ENCODE peak calls at places on chromosomes 2 and 18, in nine cellular contexts. K, J, U, X, Q, F, B, N and R are unnamed samples.
A peak's percentile ranks its signal among the peaks of the same experiment; 100 is the strongest.

GRCh38 chr2:224585205-224586088 is at the start of gene CUL3:
- DNase-seq in F (peak; percentile 99), K (peak; percentile 100), U (peak; percentile 95), X (peak; percentile 99), Q (peak; percentile 91), J (peak; percentile 85), N (peak; percentile 99), B (peak; percentile 89), R (peak; percentile 76)

GRCh38 chr2:44553456-44553855 is 191.7 kb downstream of the CAMKMT start:
- DNase-seq in F (peak; percentile 59), K (no peak), J (no peak), Q (no peak), B (peak; percentile 84), N (no peak), X (no peak), U (peak; percentile 76), R (peak; percentile 14)

GRCh38 chr18:31825772-31826171 is 65.1 kb upstream of the SLC25A52 start:
- DNase-seq in U (no peak), J (no peak), Q (no peak), K (no peak), N (no peak), F (no peak), B (no peak), X (no peak), R (no peak)

GRCh38 chr18:8264861-8265411 is 344.3 kb upstream of the RAB12 start:
- DNase-seq in J (no peak), B (peak; percentile 11), F (peak; percentile 22), X (no peak), K (no peak), Q (no peak), N (no peak), U (peak; percentile 33), R (no peak)

GRCh38 chr2:231929961-231930600 is 3.9 kb upstream of the NPPC start:
- DNase-seq in B (no peak), J (no peak), Q (no peak), F (no peak), K (no peak), X (no peak), N (peak; percentile 89), U (no peak), R (no peak)

GRCh38 chr18:12257996-12258718 is 4.0 kb downstream of the CIDEA start:
- DNase-seq in J (no peak), X (no peak), Q (no peak), N (no peak), B (peak; percentile 22), F (no peak), K (no peak), U (no peak), R (no peak)

GRCh38 chr2:28507806-28508764 is 12.2 kb downstream of the PLB1 start:
- DNase-seq in F (no peak), J (no peak), X (peak; percentile 48), N (no peak), K (no peak), B (peak; percentile 97), Q (no peak), U (peak; percentile 53), R (peak; percentile 95)

GRCh38 chr2:99865217-99865569 is 277.2 kb downstream of the AFF3 start:
- DNase-seq in F (no peak), Q (no peak), K (no peak), J (no peak), N (no peak), U (peak; percentile 35), B (no peak), X (no peak), R (no peak)

GRCh38 chr2:44785433-44785832 is 156.1 kb upstream of the SIX3 start:
- DNase-seq in N (no peak), B (no peak), F (no peak), J (no peak), K (no peak), U (no peak), Q (no peak), X (no peak), R (no peak)

GRCh38 chr18:23380001-23380550 is 73.0 kb upstream of the RIOK3 start:
- DNase-seq in K (peak; percentile 85), B (peak; percentile 57), U (peak; percentile 94), N (no peak), J (no peak), F (peak; percentile 69), Q (no peak), X (peak; percentile 73), R (peak; percentile 45)

GRCh38 chr2:107936427-107937359 is 49.6 kb upstream of the SLC5A7 start:
- DNase-seq in J (no peak), F (no peak), X (peak; percentile 11), Q (no peak), B (peak; percentile 12), K (no peak), N (no peak), U (no peak), R (no peak)

GRCh38 chr2:73979021-73979420 is 5.7 kb upstream of the TET3 start:
- DNase-seq in J (no peak), Q (no peak), B (no peak), N (no peak), U (no peak), K (no peak), F (no peak), X (no peak), R (no peak)

GRCh38 chr18:21851327-21851961 is 110.9 kb downstream of the MIB1 start:
- DNase-seq in B (peak; percentile 33), U (no peak), X (peak; percentile 13), K (no peak), J (no peak), F (peak; percentile 16), Q (no peak), N (no peak), R (no peak)
- TF ChIP-seq CTCF in B (peak; percentile 1), U (peak; percentile 31), X (peak; percentile 50), K (no peak), J (no peak), F (peak; percentile 26), Q (peak; percentile 43), N (peak; percentile 8), R (peak; percentile 27)

GRCh38 chr2:65019010-65019409 is 29.8 kb downstream of the SLC1A4 start:
- DNase-seq in J (no peak), K (no peak), X (no peak), Q (no peak), U (no peak), F (no peak), N (peak; percentile 28), B (no peak), R (no peak)
- H3K4me3 ChIP-seq in J (no peak overlapping the region), K (no peak overlapping the region), X (no peak overlapping the region), Q (no peak overlapping the region), U (no peak overlapping the region), F (no peak overlapping the region), N (no peak overlapping the region), B (no peak overlapping the region), R (no peak overlapping the region)

DNA sequence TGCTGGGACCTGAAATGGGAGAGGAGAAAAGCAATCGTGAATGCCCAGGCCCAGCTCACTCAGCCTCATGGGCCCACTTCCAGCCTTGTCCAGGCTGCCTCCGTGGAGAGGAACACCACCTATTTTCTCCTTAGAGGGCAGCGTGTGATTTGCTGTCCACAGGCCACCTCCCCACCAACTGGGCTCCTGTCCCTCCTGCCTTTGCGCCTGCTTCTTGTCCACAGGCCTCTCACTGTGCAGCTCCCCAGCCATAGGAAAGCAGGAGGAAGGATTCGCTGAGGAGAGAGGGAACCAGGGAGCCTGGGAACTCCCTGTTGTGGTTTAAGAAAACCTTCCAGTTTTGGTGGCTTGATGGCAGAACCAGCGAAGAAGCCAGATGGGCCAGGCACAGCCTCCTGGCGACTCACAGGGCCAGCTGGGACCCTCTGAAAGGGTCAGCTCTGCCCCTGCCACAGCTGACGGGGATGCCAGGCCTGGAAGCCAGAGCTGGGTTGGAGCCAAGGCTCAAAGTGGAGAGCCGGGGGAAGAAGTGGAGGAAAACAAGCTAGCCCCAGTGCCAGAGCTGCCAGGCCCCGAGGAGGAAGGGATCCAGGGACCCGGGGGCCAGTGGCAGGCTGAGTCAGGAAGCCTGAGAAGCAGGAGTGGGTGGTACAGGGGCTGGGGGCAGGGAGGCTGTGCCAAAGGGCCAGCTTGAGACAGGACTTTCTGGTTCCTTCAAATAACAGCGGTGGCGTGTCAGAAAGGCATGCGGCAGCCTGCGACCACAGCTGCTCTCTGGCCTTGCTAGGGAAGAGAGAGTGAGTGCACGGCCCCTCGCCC is 9.9 kb downstream of the TMBIM1 start:
- DNase-seq in J (no peak), U (peak; percentile 77), Q (no peak), N (peak; percentile 92), F (peak; percentile 27), K (peak; percentile 61), X (no peak), B (peak; percentile 90), R (peak; percentile 42)
- TF ChIP-seq CTCF in J (no peak), U (no peak), Q (no peak), N (no peak), F (no peak), K (no peak), X (no peak), B (no peak), R (no peak)

GRCh38 chr18:51029378-51029693 is 677 bp upstream of the SMAD4 start:
- DNase-seq in B (no peak), U (no peak), J (no peak), F (no peak), K (no peak), X (no peak), N (no peak), Q (no peak), R (no peak)

GRCh38 chr18:51025512-51025911 is 4.5 kb upstream of the SMAD4 start:
- DNase-seq in N (no peak), F (no peak), K (no peak), J (no peak), X (no peak), U (no peak), B (no peak), Q (no peak), R (no peak)

GRCh38 chr18:51029694-51030536 is at the start of gene SMAD4:
- DNase-seq in U (peak; percentile 91), N (peak; percentile 98), F (peak; percentile 96), J (peak; percentile 65), X (peak; percentile 94), Q (peak; percentile 79), K (peak; percentile 97), B (peak; percentile 84), R (peak; percentile 60)

GRCh38 chr18:51030537-51031258 is 685 bp downstream of the SMAD4 start:
- DNase-seq in J (no peak), U (peak; percentile 58), F (peak; percentile 59), B (no peak), X (peak; percentile 45), K (peak; percentile 70), Q (no peak), N (peak; percentile 85), R (no peak)

DNA sequence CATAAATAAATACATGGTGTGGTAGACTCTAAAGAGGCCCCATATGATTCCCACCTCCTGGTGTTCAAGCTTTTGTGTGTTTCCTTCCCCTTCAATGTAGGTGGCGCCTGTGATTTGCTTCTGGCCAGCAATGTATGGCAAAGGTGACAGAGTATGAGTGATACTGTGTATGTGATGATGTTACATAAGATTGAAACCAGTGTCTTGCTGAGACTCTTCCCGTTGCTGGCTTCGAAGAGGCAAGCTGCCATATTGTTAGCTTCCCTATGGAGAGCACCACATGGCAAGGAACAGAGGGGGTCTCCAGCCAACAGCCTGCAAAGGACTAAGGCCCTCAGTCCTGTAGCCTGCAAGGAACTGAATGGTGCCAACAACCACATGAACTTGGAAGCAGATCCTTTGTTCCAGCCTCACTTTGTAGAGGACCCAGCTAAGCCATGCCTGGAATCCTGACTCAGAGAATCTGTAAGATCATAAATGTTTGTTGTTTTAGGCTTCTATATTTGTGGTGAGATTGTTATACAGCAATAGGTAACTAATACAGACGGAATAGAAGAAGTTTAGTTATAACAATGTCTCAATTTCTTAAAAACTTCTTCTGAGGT is 1.7 kb upstream of the SMAD4 start:
- DNase-seq in B (peak; percentile 42), N (no peak), J (no peak), U (peak; percentile 54), F (peak; percentile 72), X (peak; percentile 24), Q (no peak), K (no peak), R (no peak)
- H3K4me3 ChIP-seq in B (no peak overlapping the region), N (no peak overlapping the region), J (no peak overlapping the region), U (no peak overlapping the region), F (no peak overlapping the region), X (no peak overlapping the region), Q (no peak overlapping the region), K (no peak overlapping the region), R (no peak overlapping the region)